ENCODE peak calls at places on chromosomes 1 and 21, in nine cellular contexts. C is prostate gland, G is uterus, L is MM.1S, A is pancreas, V is sigmoid colon, D is heart right ventricle, I is cardiac muscle cell, X is right lobe of liver. Z is an unnamed sample.

GRCh38 chr1:108644984-108645383 is 15.9 kb downstream of the HENMT1 start:
- DNase-seq in X (no peak), G (no peak), C (no peak), D (no peak), A (no peak), V (no peak), I (no peak), L (no peak), Z (no peak)

GRCh38 chr1:42742617-42743301 is 2.7 kb upstream of the CLDN19 start:
- DNase-seq in L (no peak), X (no peak), C (no peak), D (no peak), G (no peak), V (no peak), I (no peak), A (no peak), Z (no peak)

GRCh38 chr1:101738475-101738874 is 258.3 kb downstream of the OLFM3 start:
- DNase-seq in X (no peak), G (no peak), V (no peak), I (no peak), C (no peak), D (no peak), L (no peak), A (no peak), Z (no peak)

GRCh38 chr1:211734359-211734758 is 58.9 kb upstream of the NEK2 start:
- DNase-seq in L (no peak), C (no peak), D (no peak), V (no peak), X (no peak), A (no peak), I (no peak), G (no peak), Z (no peak)

GRCh38 chr1:39776400-39776713 is 5.2 kb upstream of the OXCT2 start:
- DNase-seq in L (peak), X (no peak), I (no peak), C (no peak), V (no peak), A (peak), G (no peak), D (no peak), Z (no peak)

GRCh38 chr1:78715181-78715661 is 65.6 kb downstream of the IFI44 start:
- DNase-seq in C (no peak), I (no peak), X (no peak), D (no peak), L (no peak), G (no peak), V (no peak), A (no peak), Z (no peak)

GRCh38 chr1:156959414-156959813 is 39.0 kb downstream of the LRRC71 start:
- DNase-seq in G (no peak), V (no peak), A (no peak), X (no peak), I (peak), D (no peak), C (no peak), L (peak), Z (no peak)

GRCh38 chr1:116878804-116879477 is 30.8 kb upstream of the PTGFRN start:
- DNase-seq in A (peak), X (no peak), G (peak), V (peak), L (no peak), I (peak), D (peak), C (peak), Z (no peak)

GRCh38 chr1:101820080-101820479 is 176.6 kb downstream of the OLFM3 start:
- DNase-seq in L (no peak), G (no peak), C (no peak), I (peak), A (no peak), D (peak), V (no peak), X (no peak), Z (no peak)

GRCh38 chr1:193545171-193545570 is 358.8 kb upstream of the B3GALT2 start:
- DNase-seq in L (no peak), C (no peak), A (no peak), X (no peak), G (no peak), V (no peak), D (no peak), I (no peak), Z (no peak)

GRCh38 chr1:156828414-156829085 is 11.9 kb upstream of the SH2D2A start:
- DNase-seq in V (no peak), L (no peak), D (no peak), G (no peak), A (no peak), I (no peak), X (no peak), C (no peak), Z (no peak)

GRCh38 chr1:6278263-6278662 is 17.4 kb upstream of the GPR153 start:
- DNase-seq in C (no peak), D (no peak), I (no peak), L (no peak), A (peak), V (no peak), X (no peak), G (no peak), Z (no peak)

GRCh38 chr1:8409666-8410065 is 91.8 kb downstream of the SLC45A1 start:
- DNase-seq in I (no peak), L (no peak), A (no peak), D (no peak), G (no peak), X (no peak), V (no peak), C (no peak), Z (no peak)

GRCh38 chr1:166844791-166845190 is 5.5 kb downstream of the POGK start:
- DNase-seq in C (no peak), L (no peak), A (no peak), G (no peak), V (no peak), D (no peak), I (no peak), X (no peak), Z (no peak)

GRCh38 chr1:116769050-116769449 is 14.8 kb downstream of the CD2 start:
- DNase-seq in X (no peak), G (no peak), A (no peak), L (no peak), V (no peak), I (no peak), C (no peak), D (no peak), Z (no peak)

GRCh38 chr1:86872086-86872485 is 41.8 kb downstream of the SELENOF start:
- DNase-seq in D (no peak), A (no peak), L (no peak), G (no peak), I (no peak), C (no peak), V (no peak), X (no peak), Z (no peak)

GRCh38 chr1:17553970-17554369 is 14.5 kb downstream of the ARHGEF10L start:
- DNase-seq in A (no peak), C (no peak), V (no peak), X (no peak), I (no peak), L (no peak), D (no peak), G (no peak), Z (no peak)

GRCh38 chr21:45079351-45079750 is 5.0 kb downstream of the ADARB1 start:
- DNase-seq in A (no peak), I (no peak), V (peak), G (no peak), C (no peak), L (no peak), X (no peak), D (no peak), Z (no peak)

GRCh38 chr1:19435851-19436465 is 49.4 kb downstream of the CAPZB start:
- DNase-seq in X (no peak), C (no peak), A (no peak), V (peak), D (no peak), G (no peak), L (no peak), I (no peak), Z (no peak)

GRCh38 chr1:39640861-39641260 is 1.4 kb upstream of the HEYL start:
- DNase-seq in C (no peak), X (no peak), V (no peak), L (no peak), I (no peak), G (no peak), D (no peak), A (no peak), Z (no peak)

GRCh38 chr1:116457944-116458343 is 84.9 kb downstream of the ATP1A1 start:
- DNase-seq in V (no peak), D (no peak), I (peak), X (no peak), L (no peak), G (no peak), A (no peak), C (no peak), Z (no peak)

GRCh38 chr1:246492611-246493245 is 14.4 kb downstream of the SMYD3 start:
- DNase-seq in V (no peak), C (peak), X (peak), G (peak), I (peak), A (peak), L (peak), D (peak), Z (peak)

DNA sequence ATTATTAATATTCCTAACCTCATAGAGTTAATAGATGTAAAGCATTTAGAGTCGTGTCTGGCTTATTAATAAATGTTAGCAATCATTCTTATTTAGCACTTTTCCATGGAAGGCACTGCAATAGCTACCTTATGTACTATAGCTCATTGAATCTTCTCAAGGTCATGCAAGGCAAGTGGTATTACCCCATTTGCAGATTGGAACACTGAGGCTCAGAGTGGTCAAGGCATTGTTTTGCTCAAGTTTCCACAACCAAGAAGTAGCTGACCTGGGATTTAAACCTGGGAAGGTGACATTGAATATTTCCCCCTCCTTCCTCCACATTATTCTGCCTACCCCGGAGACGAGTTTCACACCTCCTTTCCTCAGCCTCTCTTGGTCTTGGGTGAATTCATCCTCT is 37.8 kb upstream of the EYA3 start:
- DNase-seq in C (no peak), G (no peak), I (no peak), X (no peak), A (no peak), D (no peak), L (no peak), V (no peak), Z (no peak)
- H3K4me3 ChIP-seq in C (no peak), G (no peak), I (no peak), X (no peak), A (no peak), D (no peak), L (no peak), V (no peak), Z (no peak)

DNA sequence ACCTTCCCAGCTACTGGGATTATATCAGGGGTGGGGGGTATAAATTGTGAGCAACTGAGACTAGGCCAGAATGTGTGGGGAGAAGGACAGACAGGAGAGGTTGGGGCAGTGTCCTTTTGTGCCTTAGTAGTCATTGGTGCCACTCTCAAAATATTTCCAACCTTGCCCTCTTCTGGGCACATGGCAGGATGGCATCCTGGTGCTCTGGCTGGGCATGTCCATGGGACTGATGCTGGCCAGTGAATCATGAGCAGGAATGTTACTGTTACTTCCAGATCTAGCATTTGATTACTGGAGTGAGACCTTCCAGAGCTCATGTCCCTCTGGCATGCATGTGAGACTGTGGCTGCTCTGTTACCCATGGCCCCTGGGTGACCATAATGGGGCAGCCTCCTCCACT is 151.2 kb downstream of the MATN1 start:
- DNase-seq in G (no peak), C (no peak), V (no peak), D (no peak), A (no peak), I (no peak), L (no peak), X (no peak), Z (no peak)
- TF ChIP-seq CTCF in G (no peak), C (no peak), V (no peak), D (peak), A (no peak), I (no peak), L (no peak), X (peak), Z (no peak)

GRCh38 chr1:202664083-202664482 is 46.2 kb downstream of the SYT2 start:
- DNase-seq in C (no peak), X (no peak), V (no peak), G (no peak), I (no peak), A (no peak), D (no peak), L (no peak), Z (no peak)
- H3K27ac ChIP-seq in C (no peak), X (no peak), V (no peak), G (no peak), I (no peak), A (no peak), D (no peak), L (no peak), Z (no peak)

DNA sequence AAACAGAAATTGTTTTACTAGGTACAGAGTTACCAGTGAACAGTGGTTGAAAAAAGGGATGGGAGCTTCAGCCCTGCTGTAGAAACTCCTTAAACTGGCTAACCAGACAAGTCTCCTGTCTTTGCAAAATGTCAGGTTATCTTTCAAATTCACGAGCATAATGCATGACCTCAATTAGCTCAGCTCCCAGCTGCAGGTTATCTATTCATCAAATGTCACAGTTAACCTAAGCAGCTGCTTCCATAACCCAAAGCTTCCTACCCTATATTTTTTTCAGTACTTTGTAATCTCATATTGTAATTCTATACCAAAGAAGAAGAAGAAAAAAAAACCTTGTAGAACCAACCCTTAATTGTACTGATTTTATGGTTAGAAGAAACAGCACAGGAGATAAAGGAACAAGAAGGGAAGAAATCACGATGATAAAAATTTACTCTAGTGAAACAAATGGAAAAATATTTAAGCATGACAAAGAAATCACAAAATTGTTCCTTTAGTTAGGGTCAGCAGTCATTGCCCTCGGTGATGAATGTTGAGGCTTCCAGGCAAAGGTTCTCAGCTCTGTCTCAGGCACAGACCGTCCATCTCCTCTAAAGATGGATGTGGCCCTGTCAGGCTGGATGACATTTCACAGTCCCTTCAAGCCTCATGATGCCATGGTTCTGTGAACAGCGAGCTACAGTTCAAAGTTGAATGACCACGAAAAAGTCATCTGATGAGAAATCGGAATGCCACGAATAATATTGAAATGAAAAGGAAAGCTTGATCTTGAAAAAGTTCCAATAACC is 95.9 kb downstream of the PLD5 start:
- DNase-seq in D (no peak), C (no peak), I (no peak), V (no peak), X (no peak), A (no peak), G (no peak), L (no peak), Z (no peak)
- H3K4me3 ChIP-seq in D (no peak), C (no peak), I (no peak), V (no peak), X (no peak), A (no peak), G (no peak), L (no peak), Z (no peak)

DNA sequence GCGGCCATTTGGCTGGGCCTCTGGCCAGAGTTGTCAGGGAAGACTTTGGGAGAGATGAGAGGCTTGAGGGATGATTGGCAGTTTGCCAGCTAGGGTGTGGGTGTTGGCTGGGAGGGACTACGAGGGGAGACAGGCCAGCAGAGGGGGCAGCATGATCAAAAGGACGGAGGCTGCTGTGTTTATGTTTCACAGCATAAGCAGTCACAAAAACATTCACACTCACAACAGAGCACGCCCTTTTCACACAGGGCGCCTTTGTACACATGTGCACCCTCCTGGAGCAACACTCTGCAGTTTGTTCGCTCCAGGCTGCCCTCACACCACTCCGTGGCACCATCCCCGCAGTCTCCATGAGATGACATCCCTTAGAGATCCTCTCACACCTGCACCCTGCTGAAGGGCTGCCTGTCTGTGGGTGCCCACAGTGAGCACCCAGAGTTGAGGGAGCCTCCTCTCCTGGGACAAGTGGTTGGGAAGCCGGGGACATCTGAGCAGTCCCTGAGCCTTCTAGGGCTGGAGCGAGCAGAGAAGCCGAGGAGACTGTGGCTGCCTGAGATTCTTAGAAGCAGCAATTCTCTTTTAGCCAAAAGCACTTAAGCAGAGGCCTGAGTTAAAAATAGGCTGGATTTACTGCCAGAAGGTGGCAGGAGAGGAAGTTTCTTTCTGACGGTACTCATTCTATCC is 15.4 kb downstream of the EFNA3 start:
- DNase-seq in D (peak), G (peak), V (peak), X (no peak), A (peak), I (peak), L (peak), C (no peak), Z (no peak)
- TF ChIP-seq CTCF in D (peak), G (no peak), V (peak), X (peak), A (no peak), I (peak), L (peak), C (peak), Z (peak)

DNA sequence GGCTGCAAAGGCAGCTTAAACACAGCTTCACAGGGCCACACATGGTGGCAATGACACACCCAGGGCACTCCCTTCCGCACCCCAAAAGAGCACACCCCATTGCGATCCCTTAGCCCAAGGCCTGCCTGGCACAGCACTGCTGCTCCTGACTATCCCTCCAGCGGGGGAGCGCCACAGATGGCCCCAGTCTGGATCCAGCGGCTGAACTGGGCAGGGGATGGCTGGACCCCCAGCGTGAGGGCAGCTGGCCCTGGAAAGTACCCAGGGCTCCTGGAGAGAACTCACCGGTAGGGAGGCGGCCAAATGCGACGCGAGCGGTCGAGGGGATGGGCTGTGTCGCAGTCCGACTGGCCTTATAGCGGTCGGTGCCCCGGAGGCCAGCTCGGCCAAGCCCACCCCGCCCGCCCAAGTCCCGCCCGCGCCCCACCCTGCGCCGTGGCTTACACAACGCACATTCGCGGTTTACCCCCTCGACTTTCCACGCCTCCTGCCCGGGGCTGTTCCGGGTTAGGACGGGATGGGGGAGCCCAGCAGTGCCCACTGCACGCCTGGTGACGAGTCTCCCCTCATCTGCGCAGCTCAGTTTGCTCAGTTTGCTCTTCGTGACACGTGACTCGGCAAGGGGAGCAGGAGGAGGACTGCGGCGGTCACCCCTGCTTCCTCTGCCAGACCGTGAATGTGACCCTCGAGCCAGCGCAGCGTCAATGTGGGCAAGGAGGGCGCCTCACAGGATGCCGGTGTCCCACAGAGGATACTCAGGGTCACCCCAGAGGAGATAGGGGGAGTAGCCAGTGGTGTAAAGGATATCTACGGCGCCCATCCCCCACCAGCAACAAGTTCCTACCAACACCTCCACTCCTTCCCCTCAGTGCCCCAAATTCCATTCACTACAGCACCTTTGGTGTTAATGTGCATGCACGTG is at the start of gene S100A6:
- DNase-seq in I (peak), V (peak), G (peak), C (peak), A (no peak), L (peak), D (peak), X (no peak), Z (peak)
- H3K27ac ChIP-seq in I (no peak), V (peak), G (peak), C (peak), A (peak), L (no peak), D (peak), X (peak), Z (peak)

Z was measured in lung.